ENCODE peak calls at places on chromosome 5, in seven cellular contexts. A, S, M, W, C, X and I are unnamed samples.

GRCh38 chr5:56669534-56670483 is 145.5 kb upstream of the MAP3K1 start:
- DNase-seq in X (peak), S (no peak), M (no peak), W (peak), C (peak), A (no peak), I (no peak)

GRCh38 chr5:161432798-161433197 is 113.7 kb downstream of the GABRB2 start:
- DNase-seq in X (no peak), M (no peak), C (no peak), S (no peak), W (no peak), A (no peak), I (no peak)

GRCh38 chr5:173341911-173342535 is 13.8 kb upstream of the STC2 start:
- DNase-seq in S (no peak), M (no peak), A (no peak), W (no peak), X (no peak), C (no peak), I (no peak)

GRCh38 chr5:178320281-178320855 is 87.8 kb upstream of the PHYKPL start:
- DNase-seq in M (no peak), S (no peak), W (no peak), C (no peak), A (peak), X (no peak), I (no peak)

GRCh38 chr5:111783537-111783936 is 26.5 kb upstream of the NREP start:
- DNase-seq in M (no peak), X (no peak), A (no peak), W (no peak), S (no peak), C (no peak), I (no peak)

GRCh38 chr5:161541-162110 is 29.7 kb upstream of the LRRC14B start:
- DNase-seq in W (no peak), X (no peak), C (no peak), M (no peak), A (peak), S (no peak), I (no peak)

GRCh38 chr5:72138943-72139467 is 31.7 kb downstream of the MAP1B start:
- DNase-seq in C (no peak), S (no peak), A (no peak), M (peak), W (no peak), X (no peak), I (no peak)

GRCh38 chr5:13143630-13144029 is 800.9 kb downstream of the DNAH5 start:
- DNase-seq in C (no peak), W (no peak), M (no peak), X (no peak), A (no peak), S (no peak), I (no peak)

GRCh38 chr5:111676926-111677415 is 80.0 kb downstream of the NREP start:
- DNase-seq in S (no peak), M (no peak), W (no peak), C (no peak), X (no peak), A (no peak), I (no peak)